ENCODE peak calls at places on chromosomes 13 and 19, in six cellular contexts. One of them, this sample, is unnamed.

GRCh38 chr13:29140277-29140676 is 320.1 kb downstream of the MTUS2 start:
- DNase-seq in Calu3: no peak
- DNase-seq in AG09319: no peak
- DNase-seq in BE2C: no peak
- DNase-seq in endodermal cell: no peak
- DNase-seq in right lobe of liver: no peak
- DNase-seq in this sample: no peak

GRCh38 chr19:45973564-45974338 is at the start of gene NOVA2:
- DNase-seq in AG09319: no peak
- DNase-seq in Calu3: peak
- DNase-seq in BE2C: peak
- DNase-seq in right lobe of liver: peak
- DNase-seq in endodermal cell: peak
- DNase-seq in this sample: peak

GRCh38 chr13:100461309-100462035 is 127.1 kb downstream of the GGACT start:
- DNase-seq in AG09319: peak
- DNase-seq in Calu3: no peak
- DNase-seq in BE2C: no peak
- DNase-seq in right lobe of liver: no peak
- DNase-seq in endodermal cell: no peak
- DNase-seq in this sample: no peak

GRCh38 chr19:54160182-54160811 is 776 bp upstream of the LENG1 start:
- DNase-seq in right lobe of liver: peak
- DNase-seq in BE2C: no peak
- DNase-seq in endodermal cell: no peak
- DNase-seq in Calu3: no peak
- DNase-seq in AG09319: no peak
- DNase-seq in this sample: no peak

GRCh38 chr19:45499196-45500180 is 1.2 kb downstream of the PPM1N start:
- DNase-seq in right lobe of liver: peak
- DNase-seq in endodermal cell: peak
- DNase-seq in BE2C: peak
- DNase-seq in AG09319: no peak
- DNase-seq in Calu3: peak
- DNase-seq in this sample: peak

GRCh38 chr13:43200736-43201135 is 177.3 kb downstream of the DNAJC15 start:
- DNase-seq in AG09319: no peak
- DNase-seq in right lobe of liver: no peak
- DNase-seq in BE2C: no peak
- DNase-seq in endodermal cell: no peak
- DNase-seq in Calu3: no peak
- DNase-seq in this sample: no peak

GRCh38 chr13:111115841-111116500 is 861 bp downstream of the ARHGEF7 start:
- DNase-seq in AG09319: peak
- DNase-seq in endodermal cell: peak
- DNase-seq in Calu3: no peak
- DNase-seq in BE2C: no peak
- DNase-seq in right lobe of liver: peak
- DNase-seq in this sample: peak

GRCh38 chr13:47109028-47109427 is 212.2 kb upstream of the HTR2A start:
- DNase-seq in AG09319: no peak
- DNase-seq in Calu3: peak
- DNase-seq in BE2C: no peak
- DNase-seq in right lobe of liver: no peak
- DNase-seq in endodermal cell: no peak
- DNase-seq in this sample: no peak

GRCh38 chr13:21747456-21747855 is 76.6 kb downstream of the FGF9 start:
- DNase-seq in BE2C: no peak
- DNase-seq in right lobe of liver: no peak
- DNase-seq in Calu3: no peak
- DNase-seq in endodermal cell: no peak
- DNase-seq in AG09319: no peak
- DNase-seq in this sample: no peak

GRCh38 chr13:49569993-49570689 is 15.2 kb downstream of the RCBTB1 start:
- DNase-seq in endodermal cell: no peak
- DNase-seq in AG09319: no peak
- DNase-seq in Calu3: no peak
- DNase-seq in BE2C: no peak
- DNase-seq in right lobe of liver: no peak
- DNase-seq in this sample: no peak

GRCh38 chr13:46655727-46656180 is 102.8 kb downstream of the LRCH1 start:
- DNase-seq in right lobe of liver: no peak
- DNase-seq in endodermal cell: no peak
- DNase-seq in AG09319: no peak
- DNase-seq in Calu3: no peak
- DNase-seq in BE2C: no peak
- DNase-seq in this sample: no peak

GRCh38 chr19:17775245-17775927 is 19.6 kb upstream of the B3GNT3 start:
- DNase-seq in BE2C: peak
- DNase-seq in endodermal cell: peak
- DNase-seq in right lobe of liver: no peak
- DNase-seq in AG09319: no peak
- DNase-seq in Calu3: peak
- DNase-seq in this sample: peak

GRCh38 chr19:14361824-14362223 is 19.4 kb upstream of the ADGRE5 start:
- DNase-seq in right lobe of liver: no peak
- DNase-seq in AG09319: no peak
- DNase-seq in endodermal cell: peak
- DNase-seq in Calu3: no peak
- DNase-seq in BE2C: no peak
- DNase-seq in this sample: no peak

GRCh38 chr19:15702590-15702930 is 25.3 kb upstream of the OR10H2 start:
- DNase-seq in endodermal cell: no peak
- DNase-seq in AG09319: no peak
- DNase-seq in BE2C: peak
- DNase-seq in right lobe of liver: peak
- DNase-seq in Calu3: peak
- DNase-seq in this sample: no peak

GRCh38 chr19:4673216-4673615 is 3.1 kb upstream of the MYDGF start:
- DNase-seq in right lobe of liver: no peak
- DNase-seq in AG09319: no peak
- DNase-seq in BE2C: no peak
- DNase-seq in endodermal cell: no peak
- DNase-seq in Calu3: no peak
- DNase-seq in this sample: no peak

GRCh38 chr13:59422646-59423045 is 741.1 kb downstream of the DIAPH3 start:
- DNase-seq in Calu3: no peak
- DNase-seq in BE2C: no peak
- DNase-seq in right lobe of liver: no peak
- DNase-seq in AG09319: no peak
- DNase-seq in endodermal cell: peak
- DNase-seq in this sample: no peak

DNA sequence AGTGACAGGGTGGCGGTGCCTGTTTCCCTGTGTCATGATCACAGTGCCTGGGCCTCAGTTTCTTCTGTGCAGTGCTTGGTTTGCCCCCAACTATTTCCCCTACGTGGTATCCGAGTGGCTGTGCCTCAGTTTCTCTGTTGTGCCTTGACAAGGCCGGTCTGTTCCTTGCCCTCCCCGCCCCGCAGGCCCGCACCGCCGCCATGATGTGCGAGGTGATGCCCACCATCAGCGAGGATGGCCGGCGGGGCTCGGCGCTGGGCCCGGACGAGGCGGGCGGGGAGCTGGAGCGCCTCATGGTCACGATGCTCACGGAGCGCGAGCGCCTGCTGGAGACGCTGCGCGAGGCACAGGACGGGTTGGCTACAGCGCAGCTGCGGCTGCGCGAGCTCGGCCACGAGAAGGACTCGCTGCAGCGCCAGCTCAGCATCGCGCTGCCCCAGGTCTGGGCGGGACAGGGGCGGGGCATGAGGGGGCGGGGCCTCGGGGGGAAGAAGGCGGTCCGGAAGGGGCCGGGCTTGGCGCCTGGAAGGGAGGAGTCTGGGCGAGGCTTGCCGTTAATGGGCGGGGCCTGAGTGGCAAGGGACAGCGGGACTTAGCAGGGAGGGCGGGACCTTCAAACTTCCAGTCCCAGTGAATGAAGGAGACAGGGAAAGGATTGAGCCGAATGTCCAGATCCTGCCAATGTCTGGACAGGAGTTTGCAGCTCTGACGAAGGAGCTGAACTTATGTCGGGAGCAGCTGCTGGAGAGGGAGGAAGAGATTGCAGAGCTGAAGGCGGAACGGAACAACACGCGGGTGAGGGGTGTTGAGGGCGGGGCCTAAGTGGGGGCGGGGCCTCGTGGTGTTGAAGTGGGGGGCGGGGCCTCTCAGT is 8.6 kb downstream of the PPFIA3 start:
- DNase-seq in Calu3: peak
- DNase-seq in endodermal cell: peak
- DNase-seq in right lobe of liver: peak
- DNase-seq in BE2C: peak
- DNase-seq in AG09319: peak
- DNase-seq in this sample: peak
- TF ChIP-seq CTCF in Calu3: peak
- TF ChIP-seq CTCF in endodermal cell: peak
- TF ChIP-seq CTCF in right lobe of liver: no peak
- TF ChIP-seq CTCF in BE2C: no peak
- TF ChIP-seq CTCF in AG09319: peak
- TF ChIP-seq CTCF in this sample: no peak

GRCh38 chr19:12886943-12887747 is at the start of gene KLF1:
- DNase-seq in BE2C: no peak
- DNase-seq in right lobe of liver: no peak
- DNase-seq in Calu3: no peak
- DNase-seq in endodermal cell: no peak
- DNase-seq in AG09319: no peak
- DNase-seq in this sample: no peak

GRCh38 chr19:12884627-12884925 is 2.4 kb downstream of the KLF1 start:
- DNase-seq in AG09319: no peak
- DNase-seq in Calu3: no peak
- DNase-seq in right lobe of liver: no peak
- DNase-seq in BE2C: no peak
- DNase-seq in endodermal cell: no peak
- DNase-seq in this sample: no peak

GRCh38 chr19:12884202-12884601 is 2.8 kb downstream of the KLF1 start:
- DNase-seq in AG09319: no peak
- DNase-seq in endodermal cell: no peak
- DNase-seq in Calu3: no peak
- DNase-seq in right lobe of liver: no peak
- DNase-seq in BE2C: no peak
- DNase-seq in this sample: no peak

GRCh38 chr19:12884926-12885748 is 1.9 kb downstream of the KLF1 start:
- DNase-seq in BE2C: peak
- DNase-seq in Calu3: peak
- DNase-seq in endodermal cell: peak
- DNase-seq in AG09319: no peak
- DNase-seq in right lobe of liver: peak
- DNase-seq in this sample: peak

GRCh38 chr19:12885749-12886706 is 973 bp downstream of the KLF1 start:
- DNase-seq in Calu3: no peak
- DNase-seq in BE2C: peak
- DNase-seq in endodermal cell: peak
- DNase-seq in right lobe of liver: peak
- DNase-seq in AG09319: no peak
- DNase-seq in this sample: no peak
- TF ChIP-seq CTCF in Calu3: no peak
- TF ChIP-seq CTCF in BE2C: no peak
- TF ChIP-seq CTCF in endodermal cell: peak
- TF ChIP-seq CTCF in right lobe of liver: no peak
- TF ChIP-seq CTCF in AG09319: no peak
- TF ChIP-seq CTCF in this sample: no peak

GRCh38 chr19:38617283-38617763 is 430 bp downstream of the MAP4K1 start:
- DNase-seq in AG09319: no peak
- DNase-seq in BE2C: no peak
- DNase-seq in endodermal cell: no peak
- DNase-seq in Calu3: no peak
- DNase-seq in right lobe of liver: no peak
- DNase-seq in this sample: no peak

GRCh38 chr19:38617764-38618589 is at the start of gene MAP4K1:
- DNase-seq in AG09319: no peak
- DNase-seq in endodermal cell: peak
- DNase-seq in BE2C: no peak
- DNase-seq in right lobe of liver: peak
- DNase-seq in Calu3: no peak
- DNase-seq in this sample: no peak

GRCh38 chr19:38616265-38616664 is 1.5 kb downstream of the MAP4K1 start:
- DNase-seq in BE2C: no peak
- DNase-seq in endodermal cell: no peak
- DNase-seq in Calu3: no peak
- DNase-seq in AG09319: no peak
- DNase-seq in right lobe of liver: no peak
- DNase-seq in this sample: no peak

GRCh38 chr19:38619361-38620174 is 580 bp downstream of the EIF3K start:
- DNase-seq in endodermal cell: peak
- DNase-seq in AG09319: no peak
- DNase-seq in Calu3: no peak
- DNase-seq in BE2C: no peak
- DNase-seq in right lobe of liver: no peak
- DNase-seq in this sample: no peak

DNA sequence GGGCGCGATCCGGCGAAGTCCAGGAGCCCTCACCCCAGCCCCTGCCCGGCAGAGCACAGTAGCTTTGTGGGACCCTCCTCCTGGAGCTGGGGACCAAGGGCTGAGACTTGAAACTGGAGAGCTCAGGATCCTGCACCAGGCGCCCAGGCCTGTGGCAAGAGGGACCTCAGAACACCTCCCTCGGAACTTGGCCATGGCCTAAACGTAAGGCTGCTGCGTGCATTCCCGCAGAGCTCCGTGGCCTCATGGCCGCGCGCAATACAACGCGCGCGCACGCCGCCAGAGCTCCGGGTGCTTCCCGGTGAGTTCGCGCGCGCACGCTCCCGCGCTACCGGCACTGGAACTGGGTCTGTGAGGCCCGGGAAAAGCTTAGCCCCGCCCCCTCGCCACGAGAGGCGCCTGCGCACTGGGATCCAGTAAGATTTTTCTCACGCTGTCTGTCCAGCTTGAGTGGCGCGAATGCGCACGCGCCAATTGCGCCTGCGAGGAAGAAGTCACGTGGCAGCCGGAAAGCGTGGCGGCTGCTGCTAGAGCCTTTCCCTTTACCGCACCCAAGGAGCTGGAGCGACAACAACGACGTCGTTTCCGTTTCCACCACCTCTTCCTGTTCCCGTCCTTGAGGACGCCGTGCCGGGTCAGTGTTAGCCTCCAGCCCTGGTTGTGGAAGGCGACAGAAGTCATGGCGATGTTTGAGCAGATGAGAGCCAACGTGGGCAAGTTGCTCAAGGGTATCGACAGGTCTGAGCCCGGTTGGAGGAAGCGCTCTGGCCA is at the start of gene EIF3K:
- DNase-seq in right lobe of liver: peak
- DNase-seq in AG09319: peak
- DNase-seq in Calu3: peak
- DNase-seq in BE2C: peak
- DNase-seq in endodermal cell: peak
- DNase-seq in this sample: peak
- TF ChIP-seq CTCF in right lobe of liver: no peak
- TF ChIP-seq CTCF in AG09319: no peak
- TF ChIP-seq CTCF in Calu3: no peak
- TF ChIP-seq CTCF in BE2C: no peak
- TF ChIP-seq CTCF in endodermal cell: no peak
- TF ChIP-seq CTCF in this sample: no peak

DNA sequence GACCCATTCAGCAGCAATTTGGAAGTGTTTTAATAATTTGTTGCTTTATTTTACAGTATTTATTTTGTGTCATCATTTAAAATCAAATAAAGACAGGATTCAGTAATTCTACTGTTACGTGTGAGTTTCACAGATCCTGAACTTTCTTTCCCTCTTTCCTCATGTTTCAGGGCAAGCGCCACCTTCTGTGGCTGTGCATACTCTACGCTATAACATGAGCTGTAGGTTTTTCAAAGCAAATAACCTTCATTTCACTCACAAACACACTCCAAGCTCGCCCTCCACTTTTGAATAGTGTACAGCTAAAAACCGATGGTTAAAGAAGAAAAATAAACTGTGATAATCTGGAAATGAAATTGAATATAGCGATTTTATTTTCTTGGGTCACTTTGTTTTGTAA is 753.3 kb downstream of the OLFM4 start:
- DNase-seq in BE2C: no peak
- DNase-seq in right lobe of liver: no peak
- DNase-seq in endodermal cell: no peak
- DNase-seq in AG09319: no peak
- DNase-seq in Calu3: no peak
- DNase-seq in this sample: no peak
- TF ChIP-seq CTCF in BE2C: peak
- TF ChIP-seq CTCF in right lobe of liver: no peak
- TF ChIP-seq CTCF in endodermal cell: no peak
- TF ChIP-seq CTCF in AG09319: no peak
- TF ChIP-seq CTCF in Calu3: no peak
- TF ChIP-seq CTCF in this sample: no peak